ENCODE peak calls at places on chromosomes 12 and 14, in nine cellular contexts. E is upper lobe of right lung; P is GDM1; W is HFF-Myc; B is activated CD8-positive, alpha-beta memory T cell treated with anti-CD3 and anti-CD28 coated beads for 48 hours; H is CD8-positive, alpha-beta T cell; O is GM19239; M is AG08395; C is activated naive CD8-positive, alpha-beta T cell treated with anti-CD3 and anti-CD28 coated beads, Interleukin-2, amount 10 ng/mL, durations not matched to agents 7 days and 5 days. X is an unnamed sample.

GRCh38 chr12:127655691-127656090 is 611.3 kb upstream of the TMEM132C start:
- DNase-seq in E (no peak), P (no peak), W (peak), B (no peak), H (no peak), O (no peak), M (peak), C (no peak), X (no peak)

GRCh38 chr12:93851245-93851665 is 174.1 kb downstream of the CRADD start:
- DNase-seq in E (no peak), P (peak), W (no peak), B (no peak), H (no peak), O (no peak), M (no peak), C (peak), X (peak)

GRCh38 chr14:104283197-104284106 is 145.1 kb downstream of the KIF26A start:
- DNase-seq in E (peak), P (no peak), W (no peak), B (no peak), H (no peak), O (no peak), M (no peak), C (peak), X (no peak)

GRCh38 chr12:48010366-48010970 is 6.2 kb upstream of the COL2A1 start:
- DNase-seq in E (no peak), P (no peak), W (no peak), B (no peak), H (no peak), O (no peak), M (no peak), C (no peak), X (no peak)

GRCh38 chr12:100163416-100164152 is 20.9 kb upstream of the BLTP3B start:
- DNase-seq in E (peak), P (peak), W (no peak), B (peak), H (peak), O (peak), M (peak), C (peak), X (peak)

GRCh38 chr12:15693233-15693911 is 95.8 kb downstream of the EPS8 start:
- DNase-seq in E (no peak), P (no peak), W (no peak), B (no peak), H (no peak), O (no peak), M (peak), C (no peak), X (no peak)

GRCh38 chr14:64337901-64338615 is 43.9 kb upstream of the ESR2 start:
- DNase-seq in E (no peak), P (peak), W (peak), B (peak), H (no peak), O (no peak), M (peak), C (peak), X (no peak)

GRCh38 chr12:51592034-51592705 is 1.1 kb downstream of the SCN8A start:
- DNase-seq in E (no peak), P (no peak), W (peak), B (no peak), H (no peak), O (no peak), M (peak), C (no peak), X (no peak)

GRCh38 chr14:86038401-86038985 is 508.5 kb downstream of the FLRT2 start:
- DNase-seq in E (peak), P (peak), W (peak), B (no peak), H (peak), O (peak), M (peak), C (peak), X (no peak)

GRCh38 chr12:124795081-124795948 is 68.3 kb downstream of the SCARB1 start:
- DNase-seq in E (no peak), P (no peak), W (no peak), B (no peak), H (no peak), O (no peak), M (no peak), C (no peak), X (no peak)

GRCh38 chr12:24839268-24839791 is 109.6 kb downstream of the BCAT1 start:
- DNase-seq in E (no peak), P (no peak), W (no peak), B (peak), H (no peak), O (no peak), M (no peak), C (no peak), X (no peak)

GRCh38 chr12:119072463-119072862 is 91.1 kb downstream of the SRRM4 start:
- DNase-seq in E (no peak), P (no peak), W (no peak), B (no peak), H (no peak), O (no peak), M (no peak), C (no peak), X (no peak)

GRCh38 chr12:130026608-130027176 is 122.9 kb upstream of the TMEM132D start:
- DNase-seq in E (no peak), P (no peak), W (no peak), B (peak), H (no peak), O (peak), M (no peak), C (peak), X (no peak)

X was measured in stimulated activated CD8-positive, alpha-beta memory T cell treated with anti-CD3 and anti-CD28 coated beads, Interleukin-12 subunit alpha, Interleukin-12 subunit beta, amount 100 ng/mL, for 4 hours.